ENCODE peak calls at places on chromosomes 13 and 19, in ten cellular contexts. L, X, P, N, A, E, R, H, V and K are unnamed samples.

GRCh38 chr19:55453861-55454260 is 7.6 kb downstream of the ISOC2 start:
- DNase-seq in L (no peak), X (no peak), P (no peak), N (no peak), A (no peak), E (no peak), R (no peak), H (no peak), V (no peak), K (no peak)

GRCh38 chr13:59270327-59270726 is 893.4 kb downstream of the DIAPH3 start:
- DNase-seq in L (no peak), X (no peak), P (no peak), N (no peak), A (no peak), E (no peak), R (no peak), H (no peak), V (no peak), K (no peak)

GRCh38 chr19:41427647-41428480 is 690 bp upstream of the B3GNT8 start:
- DNase-seq in L (peak), X (peak), P (no peak), N (no peak), A (no peak), E (no peak), R (peak), H (peak), V (peak), K (no peak)

GRCh38 chr13:77555246-77555645 is 19.7 kb downstream of the SCEL start:
- DNase-seq in L (no peak), X (peak), P (no peak), N (no peak), A (no peak), E (no peak), R (no peak), H (no peak), V (no peak), K (no peak)

GRCh38 chr19:39403331-39404312 is 3.0 kb upstream of the ZFP36 start:
- DNase-seq in L (peak), X (peak), P (peak), N (no peak), A (peak), E (peak), R (peak), H (peak), V (peak), K (peak)

GRCh38 chr19:43700368-43701015 is 15.4 kb upstream of the IRGC start:
- DNase-seq in L (peak), X (peak), P (peak), N (no peak), A (peak), E (no peak), R (peak), H (peak), V (no peak), K (peak)

GRCh38 chr13:48842316-48842715 is 133.4 kb upstream of the FNDC3A start:
- DNase-seq in L (no peak), X (no peak), P (no peak), N (no peak), A (no peak), E (no peak), R (no peak), H (no peak), V (no peak), K (peak)

GRCh38 chr13:42548731-42549554 is 25.0 kb upstream of the TNFSF11 start:
- DNase-seq in L (no peak), X (peak), P (no peak), N (no peak), A (no peak), E (no peak), R (no peak), H (no peak), V (no peak), K (peak)

GRCh38 chr19:6828698-6829633 is 56.5 kb downstream of the VAV1 start:
- DNase-seq in L (no peak), X (no peak), P (no peak), N (no peak), A (no peak), E (no peak), R (no peak), H (no peak), V (peak), K (no peak)

GRCh38 chr19:49771674-49772139 is 4.9 kb downstream of the AP2A1 start:
- DNase-seq in L (no peak), X (no peak), P (no peak), N (peak), A (no peak), E (no peak), R (no peak), H (no peak), V (no peak), K (no peak)
- TF ChIP-seq POLR2A in L (no peak), X (no peak), P (no peak), N (peak), A (no peak), E (no peak), R (no peak), H (no peak), V (no peak), K (no peak)

GRCh38 chr13:114067381-114067885 is 65.0 kb downstream of the RASA3 start:
- DNase-seq in L (no peak), X (no peak), P (peak), N (no peak), A (no peak), E (no peak), R (peak), H (no peak), V (peak), K (no peak)
- TF ChIP-seq POLR2A in L (no peak), X (no peak), P (no peak), N (no peak), A (no peak), E (no peak), R (no peak), H (no peak), V (no peak), K (no peak)

GRCh38 chr19:1131718-1132552 is 28.1 kb downstream of the GPX4 start:
- DNase-seq in L (peak), X (peak), P (peak), N (no peak), A (peak), E (peak), R (peak), H (peak), V (peak), K (peak)
- TF ChIP-seq POLR2A in L (no peak), X (peak), P (peak), N (no peak), A (peak), E (peak), R (no peak), H (no peak), V (no peak), K (no peak)

GRCh38 chr13:50892162-50892944 is 17.2 kb upstream of the RNASEH2B start:
- DNase-seq in L (no peak), X (no peak), P (no peak), N (no peak), A (no peak), E (no peak), R (no peak), H (no peak), V (no peak), K (no peak)
- TF ChIP-seq POLR2A in L (no peak), X (no peak), P (no peak), N (no peak), A (no peak), E (no peak), R (no peak), H (no peak), V (no peak), K (no peak)

DNA sequence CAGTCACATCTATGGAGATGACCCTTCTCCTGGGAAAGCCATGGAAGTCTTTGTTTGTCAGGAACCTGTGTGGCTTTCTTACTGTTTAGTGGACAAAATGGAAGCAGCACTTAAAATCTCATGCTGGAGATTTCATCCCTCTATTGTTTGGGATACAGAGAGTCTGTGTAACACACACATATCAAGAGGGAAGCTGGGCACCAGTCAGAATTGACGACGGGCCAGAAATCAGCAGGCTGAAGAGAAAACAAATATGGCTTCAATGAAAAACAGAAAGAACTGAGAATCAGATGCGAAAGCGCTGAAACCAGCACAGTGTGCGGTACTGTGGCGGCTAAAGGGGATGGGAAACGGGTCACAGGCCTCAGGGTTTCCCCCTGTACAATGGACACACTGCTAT is 72.2 kb upstream of the WASF3 start:
- DNase-seq in L (no peak), X (no peak), P (no peak), N (no peak), A (no peak), E (no peak), R (no peak), H (no peak), V (no peak), K (no peak)
- TF ChIP-seq POLR2A in L (no peak), X (no peak), P (no peak), N (no peak), A (no peak), E (no peak), R (no peak), H (no peak), V (no peak), K (no peak)